ENCODE peak calls at places on chromosomes 5 and 9, in six cellular contexts. One of them, this sample, is unnamed.

GRCh38 chr5:147098233-147098790 is 136.5 kb upstream of the STK32A start:
- DNase-seq in effector memory CD4-positive, alpha-beta T cell: no peak
- DNase-seq in M059J: peak; percentile 61
- DNase-seq in SK-MEL-5: peak; percentile 88
- DNase-seq in uterus: no peak
- DNase-seq in stimulated activated CD8-positive, alpha-beta memory T cell treated with anti-CD3 and anti-CD28 coated beads, Interleukin-2, amount 100 ng/mL, for 1 hour: no peak
- DNase-seq in this sample: peak; percentile 40

GRCh38 chr5:154858972-154859950 is 834 bp downstream of the CNOT8 start:
- DNase-seq in uterus: no peak
- DNase-seq in effector memory CD4-positive, alpha-beta T cell: no peak
- DNase-seq in SK-MEL-5: no peak
- DNase-seq in M059J: peak; percentile 21
- DNase-seq in stimulated activated CD8-positive, alpha-beta memory T cell treated with anti-CD3 and anti-CD28 coated beads, Interleukin-2, amount 100 ng/mL, for 1 hour: no peak
- DNase-seq in this sample: peak; percentile 82

GRCh38 chr5:177369050-177369912 is 11.6 kb downstream of the RGS14 start:
- DNase-seq in stimulated activated CD8-positive, alpha-beta memory T cell treated with anti-CD3 and anti-CD28 coated beads, Interleukin-2, amount 100 ng/mL, for 1 hour: no peak
- DNase-seq in effector memory CD4-positive, alpha-beta T cell: no peak
- DNase-seq in M059J: peak; percentile 47
- DNase-seq in uterus: no peak
- DNase-seq in SK-MEL-5: peak; percentile 41
- DNase-seq in this sample: peak; percentile 34

GRCh38 chr5:131685514-131686171 is 50.6 kb upstream of the RAPGEF6 start:
- DNase-seq in stimulated activated CD8-positive, alpha-beta memory T cell treated with anti-CD3 and anti-CD28 coated beads, Interleukin-2, amount 100 ng/mL, for 1 hour: no peak
- DNase-seq in SK-MEL-5: no peak
- DNase-seq in uterus: no peak
- DNase-seq in effector memory CD4-positive, alpha-beta T cell: no peak
- DNase-seq in M059J: no peak
- DNase-seq in this sample: no peak

GRCh38 chr5:139733289-139733688 is 62.3 kb upstream of the PSD2 start:
- DNase-seq in M059J: no peak
- DNase-seq in effector memory CD4-positive, alpha-beta T cell: no peak
- DNase-seq in SK-MEL-5: no peak
- DNase-seq in stimulated activated CD8-positive, alpha-beta memory T cell treated with anti-CD3 and anti-CD28 coated beads, Interleukin-2, amount 100 ng/mL, for 1 hour: no peak
- DNase-seq in uterus: no peak
- DNase-seq in this sample: no peak

GRCh38 chr5:10724799-10725507 is 36.1 kb downstream of the DAP start:
- DNase-seq in stimulated activated CD8-positive, alpha-beta memory T cell treated with anti-CD3 and anti-CD28 coated beads, Interleukin-2, amount 100 ng/mL, for 1 hour: no peak
- DNase-seq in M059J: peak; percentile 96
- DNase-seq in SK-MEL-5: peak; percentile 70
- DNase-seq in effector memory CD4-positive, alpha-beta T cell: no peak
- DNase-seq in uterus: peak; percentile 31
- DNase-seq in this sample: no peak

GRCh38 chr9:101465330-101465915 is 29.8 kb upstream of the ALDOB start:
- DNase-seq in M059J: peak; percentile 85
- DNase-seq in effector memory CD4-positive, alpha-beta T cell: no peak
- DNase-seq in uterus: no peak
- DNase-seq in stimulated activated CD8-positive, alpha-beta memory T cell treated with anti-CD3 and anti-CD28 coated beads, Interleukin-2, amount 100 ng/mL, for 1 hour: no peak
- DNase-seq in SK-MEL-5: peak; percentile 84
- DNase-seq in this sample: peak; percentile 66

GRCh38 chr5:68356623-68357022 is 141.1 kb downstream of the PIK3R1 start:
- DNase-seq in uterus: no peak
- DNase-seq in SK-MEL-5: no peak
- DNase-seq in stimulated activated CD8-positive, alpha-beta memory T cell treated with anti-CD3 and anti-CD28 coated beads, Interleukin-2, amount 100 ng/mL, for 1 hour: no peak
- DNase-seq in M059J: no peak
- DNase-seq in effector memory CD4-positive, alpha-beta T cell: no peak
- DNase-seq in this sample: no peak

GRCh38 chr9:34566191-34566849 is 23.2 kb downstream of the CNTFR start:
- DNase-seq in effector memory CD4-positive, alpha-beta T cell: no peak
- DNase-seq in stimulated activated CD8-positive, alpha-beta memory T cell treated with anti-CD3 and anti-CD28 coated beads, Interleukin-2, amount 100 ng/mL, for 1 hour: no peak
- DNase-seq in uterus: no peak
- DNase-seq in M059J: no peak
- DNase-seq in SK-MEL-5: no peak
- DNase-seq in this sample: no peak

GRCh38 chr5:72241346-72242003 is 78.6 kb downstream of the MRPS27 start:
- DNase-seq in stimulated activated CD8-positive, alpha-beta memory T cell treated with anti-CD3 and anti-CD28 coated beads, Interleukin-2, amount 100 ng/mL, for 1 hour: no peak
- DNase-seq in M059J: no peak
- DNase-seq in SK-MEL-5: peak; percentile 94
- DNase-seq in uterus: no peak
- DNase-seq in effector memory CD4-positive, alpha-beta T cell: no peak
- DNase-seq in this sample: no peak

GRCh38 chr5:119274024-119274766 is 81.6 kb upstream of the TNFAIP8 start:
- DNase-seq in SK-MEL-5: no peak
- DNase-seq in uterus: no peak
- DNase-seq in M059J: peak; percentile 73
- DNase-seq in stimulated activated CD8-positive, alpha-beta memory T cell treated with anti-CD3 and anti-CD28 coated beads, Interleukin-2, amount 100 ng/mL, for 1 hour: no peak
- DNase-seq in effector memory CD4-positive, alpha-beta T cell: no peak
- DNase-seq in this sample: peak; percentile 25

GRCh38 chr9:22119537-22120167 is 110.5 kb upstream of the CDKN2B start:
- DNase-seq in M059J: peak; percentile 76
- DNase-seq in effector memory CD4-positive, alpha-beta T cell: no peak
- DNase-seq in uterus: no peak
- DNase-seq in stimulated activated CD8-positive, alpha-beta memory T cell treated with anti-CD3 and anti-CD28 coated beads, Interleukin-2, amount 100 ng/mL, for 1 hour: no peak
- DNase-seq in SK-MEL-5: no peak
- DNase-seq in this sample: no peak

GRCh38 chr5:131186561-131187256 is 16.0 kb downstream of the LYRM7 start:
- DNase-seq in stimulated activated CD8-positive, alpha-beta memory T cell treated with anti-CD3 and anti-CD28 coated beads, Interleukin-2, amount 100 ng/mL, for 1 hour: no peak
- DNase-seq in effector memory CD4-positive, alpha-beta T cell: no peak
- DNase-seq in SK-MEL-5: no peak
- DNase-seq in M059J: no peak
- DNase-seq in uterus: no peak
- DNase-seq in this sample: no peak

This sample was measured in NB4.